ENCODE peak calls at places on chromosomes 1 and 21, in four cellular contexts. One of them, this sample, is unnamed. For H3K4me1, the result is how much of the 10 kb centered on the place peaks cover.

GRCh38 chr1:16115468-16116363 is 40.2 kb downstream of the EPHA2 start:
- DNase-seq in HepG2: no peak
- DNase-seq in lower lobe of right lung: peak
- DNase-seq in lung: no peak
- DNase-seq in this sample: no peak

GRCh38 chr1:158945061-158945460 is 13.7 kb downstream of the PYHIN1 start:
- DNase-seq in HepG2: no peak
- DNase-seq in lower lobe of right lung: no peak
- DNase-seq in lung: no peak
- DNase-seq in this sample: no peak

GRCh38 chr1:228198977-228199590 is 8.8 kb upstream of the OBSCN start:
- DNase-seq in HepG2: no peak
- DNase-seq in lower lobe of right lung: no peak
- DNase-seq in lung: no peak
- DNase-seq in this sample: no peak

GRCh38 chr1:211534545-211535291 is 42.8 kb upstream of the RD3 start:
- DNase-seq in HepG2: no peak
- DNase-seq in lower lobe of right lung: no peak
- DNase-seq in lung: no peak
- DNase-seq in this sample: no peak

GRCh38 chr21:25457411-25457810 is 149.9 kb downstream of the MRPL39 start:
- DNase-seq in HepG2: no peak
- DNase-seq in lower lobe of right lung: no peak
- DNase-seq in lung: no peak
- DNase-seq in this sample: no peak

GRCh38 chr1:21586926-21587601 is 77.8 kb downstream of the ALPL start:
- DNase-seq in HepG2: peak
- DNase-seq in lower lobe of right lung: peak
- DNase-seq in lung: peak
- DNase-seq in this sample: no peak

GRCh38 chr1:205967555-205968335 is 24.5 kb upstream of the SLC26A9 start:
- DNase-seq in HepG2: no peak
- DNase-seq in lower lobe of right lung: no peak
- DNase-seq in lung: no peak
- DNase-seq in this sample: no peak

GRCh38 chr1:154998818-154999650 is 3.6 kb upstream of the ZBTB7B start:
- DNase-seq in HepG2: no peak
- DNase-seq in lower lobe of right lung: peak
- DNase-seq in lung: no peak
- DNase-seq in this sample: peak

GRCh38 chr1:197486948-197487347 is 218.9 kb downstream of the CRB1 start:
- DNase-seq in HepG2: no peak
- DNase-seq in lower lobe of right lung: no peak
- DNase-seq in lung: no peak
- DNase-seq in this sample: no peak

GRCh38 chr1:201930803-201931202 is 15.5 kb downstream of the LMOD1 start:
- DNase-seq in HepG2: no peak
- DNase-seq in lower lobe of right lung: no peak
- DNase-seq in lung: no peak
- DNase-seq in this sample: no peak

GRCh38 chr1:207897188-207897587 is 13.7 kb downstream of the CD34 start:
- DNase-seq in HepG2: no peak
- DNase-seq in lower lobe of right lung: no peak
- DNase-seq in lung: no peak
- DNase-seq in this sample: no peak

GRCh38 chr21:35428489-35428888 is 379.4 kb upstream of the RUNX1 start:
- DNase-seq in HepG2: no peak
- DNase-seq in lower lobe of right lung: peak
- DNase-seq in lung: peak
- DNase-seq in this sample: no peak

GRCh38 chr1:21317035-21317689 is 26.9 kb upstream of the ECE1 start:
- DNase-seq in HepG2: no peak
- DNase-seq in lower lobe of right lung: peak
- DNase-seq in lung: no peak
- DNase-seq in this sample: peak

GRCh38 chr21:42321231-42321630 is 6.0 kb upstream of the TFF3 start:
- DNase-seq in HepG2: no peak
- DNase-seq in lower lobe of right lung: no peak
- DNase-seq in lung: no peak
- DNase-seq in this sample: no peak

GRCh38 chr1:235060607-235061470 is 67.8 kb downstream of the TOMM20 start:
- DNase-seq in HepG2: peak
- DNase-seq in lower lobe of right lung: peak
- DNase-seq in lung: no peak
- DNase-seq in this sample: no peak

GRCh38 chr1:3504151-3504822 is 49.8 kb downstream of the ARHGEF16 start:
- DNase-seq in HepG2: no peak
- DNase-seq in lower lobe of right lung: no peak
- DNase-seq in lung: peak
- DNase-seq in this sample: no peak

GRCh38 chr1:23282967-23283366 is 61.1 kb downstream of the HNRNPR start:
- DNase-seq in HepG2: no peak
- DNase-seq in lower lobe of right lung: no peak
- DNase-seq in lung: no peak
- DNase-seq in this sample: no peak

GRCh38 chr1:221910222-221910621 is 168.3 kb upstream of the DUSP10 start:
- DNase-seq in HepG2: no peak
- DNase-seq in lower lobe of right lung: no peak
- DNase-seq in lung: no peak
- DNase-seq in this sample: no peak

GRCh38 chr1:228900099-228900965 is 165.1 kb downstream of the RHOU start:
- DNase-seq in HepG2: no peak
- DNase-seq in lower lobe of right lung: no peak
- DNase-seq in lung: no peak
- DNase-seq in this sample: no peak

GRCh38 chr1:6205849-6206845 is at the start of gene RNF207:
- DNase-seq in HepG2: peak
- DNase-seq in lower lobe of right lung: peak
- DNase-seq in lung: peak
- DNase-seq in this sample: peak

GRCh38 chr1:41868241-41868953 is 50.3 kb downstream of the HIVEP3 start:
- DNase-seq in HepG2: no peak
- DNase-seq in lower lobe of right lung: no peak
- DNase-seq in lung: no peak
- DNase-seq in this sample: no peak

GRCh38 chr1:247576514-247576913 is 11.6 kb upstream of the OR2G2 start:
- DNase-seq in HepG2: peak
- DNase-seq in lower lobe of right lung: no peak
- DNase-seq in lung: no peak
- DNase-seq in this sample: no peak

GRCh38 chr1:23472351-23473036 is 11.5 kb downstream of the ASAP3 start:
- DNase-seq in HepG2: peak
- DNase-seq in lower lobe of right lung: no peak
- DNase-seq in lung: no peak
- DNase-seq in this sample: no peak

GRCh38 chr1:197768014-197768413 is 7.3 kb downstream of the DENND1B start:
- DNase-seq in HepG2: no peak
- DNase-seq in lower lobe of right lung: no peak
- DNase-seq in lung: no peak
- DNase-seq in this sample: no peak

GRCh38 chr21:43810505-43811261 is 21.3 kb downstream of the RRP1 start:
- DNase-seq in HepG2: peak
- DNase-seq in lower lobe of right lung: peak
- DNase-seq in lung: peak
- DNase-seq in this sample: peak

GRCh38 chr1:28926629-28927441 is 12.5 kb downstream of the EPB41 start:
- DNase-seq in HepG2: peak
- DNase-seq in lower lobe of right lung: no peak
- DNase-seq in lung: no peak
- DNase-seq in this sample: no peak

GRCh38 chr1:6802454-6802853 is 17.2 kb downstream of the CAMTA1 start:
- DNase-seq in HepG2: no peak
- DNase-seq in lower lobe of right lung: no peak
- DNase-seq in lung: no peak
- DNase-seq in this sample: no peak

GRCh38 chr1:234658143-234658542 is 48.2 kb upstream of the IRF2BP2 start:
- DNase-seq in HepG2: peak
- DNase-seq in lower lobe of right lung: peak
- DNase-seq in lung: peak
- DNase-seq in this sample: peak

GRCh38 chr1:101282314-101283087 is 45.7 kb downstream of the S1PR1 start:
- DNase-seq in HepG2: no peak
- DNase-seq in lower lobe of right lung: no peak
- DNase-seq in lung: no peak
- DNase-seq in this sample: no peak

GRCh38 chr1:62407398-62408009 is 29.3 kb upstream of the USP1 start:
- DNase-seq in HepG2: peak
- DNase-seq in lower lobe of right lung: no peak
- DNase-seq in lung: no peak
- DNase-seq in this sample: no peak

GRCh38 chr1:235650341-235651169 is 971 bp upstream of the GNG4 start:
- DNase-seq in HepG2: peak
- DNase-seq in lower lobe of right lung: no peak
- DNase-seq in lung: no peak
- DNase-seq in this sample: peak

GRCh38 chr1:214993419-214993818 is 89.1 kb upstream of the KCNK2 start:
- DNase-seq in HepG2: no peak
- DNase-seq in lower lobe of right lung: no peak
- DNase-seq in lung: no peak
- DNase-seq in this sample: no peak

GRCh38 chr21:39867198-39867650 is at the start of gene PCP4:
- DNase-seq in HepG2: peak
- DNase-seq in lower lobe of right lung: peak
- DNase-seq in lung: peak
- DNase-seq in this sample: peak

GRCh38 chr1:156128749-156129682 is 14.5 kb downstream of the LMNA start:
- DNase-seq in HepG2: no peak
- DNase-seq in lower lobe of right lung: no peak
- DNase-seq in lung: no peak
- DNase-seq in this sample: no peak

GRCh38 chr1:114345930-114346479 is 165.0 kb downstream of the TRIM33 start:
- DNase-seq in HepG2: no peak
- DNase-seq in lower lobe of right lung: no peak
- DNase-seq in lung: no peak
- DNase-seq in this sample: peak

GRCh38 chr1:224791362-224791941 is 138.0 kb upstream of the DNAH14 start:
- DNase-seq in HepG2: no peak
- DNase-seq in lower lobe of right lung: no peak
- DNase-seq in lung: no peak
- DNase-seq in this sample: no peak

GRCh38 chr1:45687753-45688737 is at the start of gene TMEM69:
- DNase-seq in HepG2: peak
- DNase-seq in lower lobe of right lung: peak
- DNase-seq in lung: peak
- DNase-seq in this sample: peak

GRCh38 chr1:30824736-30825429 is 67.3 kb upstream of the LAPTM5 start:
- DNase-seq in HepG2: no peak
- DNase-seq in lower lobe of right lung: no peak
- DNase-seq in lung: no peak
- DNase-seq in this sample: no peak

GRCh38 chr1:30823627-30823968 is 66.0 kb upstream of the LAPTM5 start:
- DNase-seq in HepG2: no peak
- DNase-seq in lower lobe of right lung: no peak
- DNase-seq in lung: no peak
- DNase-seq in this sample: peak

GRCh38 chr1:30822006-30822405 is 64.4 kb upstream of the LAPTM5 start:
- DNase-seq in HepG2: peak
- DNase-seq in lower lobe of right lung: no peak
- DNase-seq in lung: no peak
- DNase-seq in this sample: no peak

GRCh38 chr1:30822966-30823581 is 65.5 kb upstream of the LAPTM5 start:
- DNase-seq in HepG2: no peak
- DNase-seq in lower lobe of right lung: no peak
- DNase-seq in lung: no peak
- DNase-seq in this sample: no peak

GRCh38 chr1:30823969-30824735 is 66.6 kb upstream of the LAPTM5 start:
- DNase-seq in HepG2: peak
- DNase-seq in lower lobe of right lung: peak
- DNase-seq in lung: peak
- DNase-seq in this sample: peak
- TF ChIP-seq CTCF in HepG2: no peak
- TF ChIP-seq CTCF in lower lobe of right lung: no peak
- TF ChIP-seq CTCF in lung: no peak
- TF ChIP-seq CTCF in this sample: peak

GRCh38 chr1:31977361-31978131 is 36.1 kb upstream of the KHDRBS1 start:
- DNase-seq in HepG2: peak
- DNase-seq in lower lobe of right lung: no peak
- DNase-seq in lung: no peak
- DNase-seq in this sample: no peak
- H3K4me3 ChIP-seq in HepG2: no peak
- H3K4me3 ChIP-seq in lower lobe of right lung: no peak
- H3K4me3 ChIP-seq in lung: no peak
- H3K4me3 ChIP-seq in this sample: no peak

DNA sequence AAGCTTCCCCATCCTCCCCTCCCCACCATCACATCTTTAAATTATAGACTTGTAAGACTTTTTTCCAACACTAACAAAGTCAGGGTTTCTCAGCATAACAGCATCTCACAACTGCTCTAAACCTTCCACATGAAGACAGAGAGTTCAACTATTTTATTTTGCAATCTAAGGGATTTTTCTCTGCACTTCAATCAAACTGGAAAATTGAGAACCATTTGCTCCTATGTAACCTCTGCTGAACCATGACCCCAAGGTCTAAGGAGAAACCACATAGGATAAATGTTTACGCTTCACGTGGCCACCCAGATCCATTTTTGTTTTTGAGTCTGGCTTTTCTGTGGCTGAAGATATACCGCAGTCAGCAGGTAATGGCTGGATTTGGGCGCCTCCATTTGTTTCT is 13.2 kb downstream of the ERRFI1 start:
- DNase-seq in HepG2: no peak
- DNase-seq in lower lobe of right lung: no peak
- DNase-seq in lung: no peak
- DNase-seq in this sample: no peak
- H3K4me1 ChIP-seq in HepG2: half or more
- H3K4me1 ChIP-seq in lower lobe of right lung: half or more
- H3K4me1 ChIP-seq in lung: under half
- H3K4me1 ChIP-seq in this sample: under half

DNA sequence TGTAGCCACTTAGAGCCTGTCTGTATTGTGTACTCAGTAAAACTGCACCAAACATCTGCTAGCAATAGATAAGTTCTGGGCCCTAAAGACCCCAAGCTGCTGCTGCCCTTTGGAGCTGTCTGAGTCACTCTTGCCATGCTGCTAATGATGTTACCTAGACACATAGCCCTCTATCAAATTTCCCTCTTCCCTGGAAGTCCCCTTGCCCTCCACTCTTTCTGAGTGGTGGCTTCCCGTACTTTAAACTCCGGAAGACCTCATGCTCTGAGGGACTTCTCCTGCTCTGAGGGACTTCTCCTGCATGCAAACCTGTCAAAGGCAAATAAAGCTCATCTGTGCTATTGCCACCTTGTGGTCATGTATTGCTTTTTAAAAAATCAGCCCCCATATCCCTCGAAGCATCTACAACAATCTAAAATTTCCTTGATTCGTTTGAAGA is 34.0 kb downstream of the FH start:
- DNase-seq in HepG2: peak
- DNase-seq in lower lobe of right lung: no peak
- DNase-seq in lung: no peak
- DNase-seq in this sample: no peak
- TF ChIP-seq CTCF in HepG2: peak
- TF ChIP-seq CTCF in lower lobe of right lung: no peak
- TF ChIP-seq CTCF in lung: no peak
- TF ChIP-seq CTCF in this sample: peak

This sample was measured in right lobe of liver.